ENCODE peak calls at places on chromosomes 6 and 20, in four cellular contexts. P is A549, I is GM12878, E is HepG2. Y is an unnamed sample.

GRCh38 chr6:88840806-88841539 is 122.4 kb downstream of the RNGTT start:
- DNase-seq in P (no peak), E (peak), I (no peak), Y (no peak)

GRCh38 chr6:44966449-44967091 is 361.6 kb upstream of the RUNX2 start:
- DNase-seq in I (no peak), E (peak), P (peak), Y (no peak)

GRCh38 chr20:11687546-11688292 is 230.0 kb upstream of the BTBD3 start:
- DNase-seq in I (no peak), E (peak), P (peak), Y (no peak)

GRCh38 chr6:34648808-34649207 is 47.8 kb downstream of the ILRUN start:
- DNase-seq in I (no peak), E (no peak), P (no peak), Y (no peak)

GRCh38 chr6:81697564-81697963 is 54.9 kb downstream of the TENT5A start:
- DNase-seq in P (no peak), I (no peak), E (peak), Y (no peak)

GRCh38 chr6:104613416-104614001 is 246.2 kb downstream of the HACE1 start:
- DNase-seq in E (peak), P (no peak), I (no peak), Y (no peak)

GRCh38 chr6:88220493-88220892 is 54.3 kb upstream of the CNR1 start:
- DNase-seq in P (peak), E (peak), I (no peak), Y (no peak)

GRCh38 chr6:166774770-166775169 is 147.7 kb upstream of the RPS6KA2 start:
- DNase-seq in E (no peak), I (no peak), P (no peak), Y (no peak)

GRCh38 chr6:142833054-142833453 is 111.9 kb downstream of the HIVEP2 start:
- DNase-seq in I (no peak), P (peak), E (no peak), Y (no peak)

GRCh38 chr6:80197474-80197873 is 91.0 kb downstream of the BCKDHB start:
- DNase-seq in I (no peak), E (no peak), P (peak), Y (no peak)

GRCh38 chr6:124294572-124294971 is 490.9 kb downstream of the NKAIN2 start:
- DNase-seq in I (no peak), E (no peak), P (no peak), Y (no peak)

DNA sequence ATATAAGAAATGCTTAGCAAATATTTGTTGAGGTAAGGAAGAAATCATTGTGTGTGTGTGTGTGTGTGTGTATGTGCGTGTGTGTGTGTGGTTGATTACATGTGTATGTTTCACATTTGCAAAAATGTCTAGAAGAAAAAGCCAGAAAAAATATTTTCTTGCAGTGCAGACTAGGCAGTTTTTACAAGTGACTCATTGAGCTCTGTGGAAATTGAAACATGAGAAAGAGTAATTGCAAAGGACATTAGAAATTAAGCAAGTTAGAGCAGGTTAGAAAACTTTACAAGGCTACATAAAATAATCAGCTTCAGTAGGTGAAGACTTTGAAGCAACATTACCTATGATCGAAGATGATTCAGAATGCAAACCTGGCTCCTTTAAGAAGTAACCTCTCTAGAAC is 669.0 kb upstream of the EYS start:
- DNase-seq in I (no peak), E (no peak), P (no peak), Y (no peak)
- TF ChIP-seq USF2 in I (no peak), E (no peak), P (no peak), Y (no peak)

GRCh38 chr6:119423996-119424395 is 74.4 kb upstream of the MAN1A1 start:
- DNase-seq in I (no peak), E (no peak), P (no peak), Y (no peak)
- TF ChIP-seq PBX3 in I (no peak), E (no peak), P (no peak), Y (no peak)

GRCh38 chr20:2709205-2709981 is 16.8 kb downstream of the EBF4 start:
- DNase-seq in E (no peak), P (no peak), I (no peak), Y (no peak)
- TF ChIP-seq USF2 in E (no peak), P (no peak), I (no peak), Y (no peak)

GRCh38 chr20:14064333-14064732 is 69.0 kb downstream of the MACROD2 start:
- DNase-seq in P (no peak), I (no peak), E (no peak), Y (no peak)
- TF ChIP-seq PBX3 in P (no peak), I (no peak), E (no peak), Y (no peak)

GRCh38 chr6:117733341-117733740 is 58.1 kb downstream of the NUS1 start:
- DNase-seq in E (no peak), I (no peak), P (no peak), Y (no peak)
- TF ChIP-seq USF2 in E (no peak), I (no peak), P (no peak), Y (no peak)

GRCh38 chr20:57791178-57791945 is 81.5 kb upstream of the PMEPA1 start:
- DNase-seq in P (no peak), I (no peak), E (no peak), Y (no peak)
- TF ChIP-seq PBX3 in P (no peak), I (no peak), E (no peak), Y (no peak)

GRCh38 chr6:37057128-37057471 is 51.6 kb downstream of the FGD2 start:
- DNase-seq in E (no peak), I (no peak), P (no peak), Y (no peak)

GRCh38 chr6:37056439-37057127 is 51.1 kb downstream of the FGD2 start:
- DNase-seq in P (peak), I (no peak), E (peak), Y (no peak)

GRCh38 chr6:37057678-37058077 is 52.2 kb downstream of the FGD2 start:
- DNase-seq in E (no peak), I (no peak), P (no peak), Y (no peak)

GRCh38 chr6:37059344-37060194 is 54.1 kb downstream of the FGD2 start:
- DNase-seq in E (peak), I (no peak), P (peak), Y (no peak)

GRCh38 chr6:37058084-37058586 is 52.7 kb downstream of the FGD2 start:
- DNase-seq in I (no peak), P (peak), E (no peak), Y (no peak)
- TF ChIP-seq USF2 in I (no peak), P (no peak), E (no peak), Y (no peak)

GRCh38 chr20:62374431-62375152 is 7.5 kb upstream of the LAMA5 start:
- DNase-seq in E (no peak), I (no peak), P (no peak), Y (peak)

GRCh38 chr20:62370115-62370806 is 3.1 kb upstream of the LAMA5 start:
- DNase-seq in I (no peak), P (peak), E (no peak), Y (no peak)

GRCh38 chr20:62371588-62372041 is 4.5 kb upstream of the LAMA5 start:
- DNase-seq in I (no peak), P (no peak), E (no peak), Y (no peak)

GRCh38 chr20:62370807-62371587 is 3.9 kb upstream of the LAMA5 start:
- DNase-seq in I (no peak), E (peak), P (no peak), Y (no peak)

GRCh38 chr20:62372042-62372993 is 5.2 kb upstream of the LAMA5 start:
- DNase-seq in I (no peak), P (peak), E (no peak), Y (no peak)
- TF ChIP-seq PBX3 in I (no peak), P (no peak), E (no peak), Y (no peak)

DNA sequence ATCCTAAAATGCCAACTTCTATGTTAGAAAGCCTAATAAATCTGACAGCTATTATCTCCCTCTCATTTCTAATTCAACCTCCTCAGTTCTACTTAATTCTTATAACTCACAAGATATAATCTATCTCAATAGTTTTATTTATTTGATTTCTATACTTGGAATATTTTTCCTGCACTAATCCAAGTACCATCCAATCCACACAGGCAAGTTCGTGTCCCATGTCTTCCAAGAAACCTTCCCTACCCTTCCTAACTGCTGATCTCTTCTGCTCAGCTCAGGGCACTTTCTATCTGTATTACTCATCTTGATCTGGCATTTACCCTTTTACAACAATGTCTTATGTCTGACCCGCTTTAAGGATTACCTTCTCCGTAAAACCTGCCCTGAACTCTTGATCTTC is 18.2 kb downstream of the NCOA5 start:
- DNase-seq in I (no peak), P (no peak), E (no peak), Y (no peak)
- TF ChIP-seq USF2 in I (no peak), P (no peak), E (no peak), Y (no peak)